ENCODE peak calls at places on chromosomes 11 and 22, in six cellular contexts. T is hippocampal formation; W is fibroblast of the conjunctiva; S is CD4-positive, alpha-beta memory T cell; P is T-helper 2 cell; Z is LNCaP clone FGC. B is an unnamed sample.
A peak's percentile ranks its signal among the peaks of the same experiment; 100 is the strongest.

GRCh38 chr11:18705651-18706281 is 7.2 kb downstream of the TMEM86A start:
- DNase-seq in T (no peak), W (no peak), S (peak; percentile 25), P (no peak), Z (no peak), B (no peak)

GRCh38 chr11:66880484-66881211 is 23.8 kb downstream of the LRFN4 start:
- DNase-seq in T (peak; percentile 29), W (no peak), S (no peak), P (no peak), Z (peak; percentile 76), B (no peak)

GRCh38 chr11:133842730-133843129 is 2.6 kb downstream of the SPATA19 start:
- DNase-seq in T (no peak), W (no peak), S (no peak), P (no peak), Z (no peak), B (no peak)

GRCh38 chr22:20390394-20390907 is 3.5 kb upstream of the ZNF74 start:
- DNase-seq in T (no peak), W (no peak), S (no peak), P (no peak), Z (no peak), B (no peak)

GRCh38 chr22:46546466-46547178 is 9.2 kb upstream of the CELSR1 start:
- DNase-seq in T (no peak), W (no peak), S (no peak), P (no peak), Z (no peak), B (peak; percentile 48)

GRCh38 chr11:48107188-48107704 is 109.4 kb upstream of the OR4B1 start:
- DNase-seq in T (no peak), W (no peak), S (no peak), P (no peak), Z (no peak), B (peak; percentile 45)

GRCh38 chr11:100752371-100753073 is 65.4 kb downstream of the ARHGAP42 start:
- DNase-seq in T (no peak), W (no peak), S (no peak), P (no peak), Z (no peak), B (no peak)

GRCh38 chr11:133678211-133678610 is 145.9 kb upstream of the OPCML start:
- DNase-seq in T (no peak), W (no peak), S (no peak), P (no peak), Z (no peak), B (no peak)

GRCh38 chr22:35380537-35381423 is at the start of gene HMOX1:
- DNase-seq in T (peak; percentile 78), W (peak; percentile 85), S (no peak), P (peak; percentile 19), Z (peak; percentile 32), B (peak; percentile 90)

GRCh38 chr22:42022162-42022847 is 23.7 kb downstream of the WBP2NL start:
- DNase-seq in T (no peak), W (no peak), S (no peak), P (no peak), Z (no peak), B (no peak)

GRCh38 chr22:23223566-23224317 is 43.4 kb downstream of the BCR start:
- DNase-seq in T (no peak), W (no peak), S (no peak), P (no peak), Z (no peak), B (no peak)

GRCh38 chr11:23490557-23491235 is 630.4 kb upstream of the CCDC179 start:
- DNase-seq in T (no peak), W (no peak), S (no peak), P (no peak), Z (no peak), B (no peak)

GRCh38 chr11:67318239-67318555 is 14.9 kb downstream of the SSH3 start:
- DNase-seq in T (no peak), W (no peak), S (no peak), P (no peak), Z (no peak), B (no peak)

GRCh38 chr11:76134239-76134638 is 72.1 kb downstream of the WNT11 start:
- DNase-seq in T (no peak), W (no peak), S (no peak), P (no peak), Z (no peak), B (no peak)

GRCh38 chr11:93444671-93445073 is 98.5 kb downstream of the SMCO4 start:
- DNase-seq in T (no peak), W (no peak), S (peak; percentile 29), P (no peak), Z (no peak), B (no peak)

GRCh38 chr22:37244114-37244921 is at the start of gene RAC2:
- DNase-seq in T (no peak), W (no peak), S (peak; percentile 81), P (peak; percentile 78), Z (no peak), B (no peak)

GRCh38 chr22:17218341-17218740 is 894 bp downstream of the ADA2 start:
- DNase-seq in T (no peak), W (no peak), S (no peak), P (no peak), Z (no peak), B (no peak)

GRCh38 chr11:41382927-41383326 is 76.5 kb downstream of the LRRC4C start:
- DNase-seq in T (no peak), W (no peak), S (no peak), P (no peak), Z (no peak), B (no peak)

GRCh38 chr22:30435674-30436126 is 10.1 kb downstream of the MTFP1 start:
- DNase-seq in T (no peak), W (no peak), S (peak; percentile 95), P (peak; percentile 57), Z (no peak), B (no peak)

GRCh38 chr11:26993965-26994446 is at the start of gene FIBIN:
- DNase-seq in T (no peak), W (peak; percentile 63), S (no peak), P (no peak), Z (no peak), B (peak; percentile 60)

GRCh38 chr22:38831166-38831945 is 12.5 kb downstream of the NPTXR start:
- DNase-seq in T (no peak), W (no peak), S (no peak), P (no peak), Z (no peak), B (peak; percentile 20)

GRCh38 chr22:22355233-22355834 is 110.7 kb downstream of the VPREB1 start:
- DNase-seq in T (no peak), W (no peak), S (no peak), P (no peak), Z (no peak), B (no peak)

GRCh38 chr11:106399075-106399500 is 321.6 kb downstream of the AASDHPPT start:
- DNase-seq in T (no peak), W (peak; percentile 100), S (no peak), P (no peak), Z (no peak), B (peak; percentile 99)

GRCh38 chr22:45510376-45511232 is 7.9 kb downstream of the FBLN1 start:
- DNase-seq in T (no peak), W (no peak), S (no peak), P (no peak), Z (no peak), B (no peak)

GRCh38 chr11:20309626-20310025 is 53.9 kb upstream of the HTATIP2 start:
- DNase-seq in T (no peak), W (no peak), S (no peak), P (no peak), Z (no peak), B (no peak)

GRCh38 chr11:42923651-42924050 is 388.1 kb upstream of the API5 start:
- DNase-seq in T (no peak), W (no peak), S (no peak), P (no peak), Z (no peak), B (no peak)

GRCh38 chr11:3929689-3930088 is 74.2 kb downstream of the STIM1 start:
- DNase-seq in T (no peak), W (no peak), S (no peak), P (no peak), Z (no peak), B (no peak)

GRCh38 chr11:130383363-130384168 is 44.8 kb downstream of the ADAMTS8 start:
- DNase-seq in T (no peak), W (peak; percentile 79), S (no peak), P (no peak), Z (no peak), B (peak; percentile 97)

B was measured in LHCN-M2.